ENCODE peak calls at places on chromosome 12, in four cellular contexts. A, D, N and R are unnamed samples.
A peak's percentile ranks its signal among the peaks of the same experiment; 100 is the strongest.

GRCh38 chr12:23949212-23950010 is at the start of gene SOX5:
- DNase-seq in A (no peak), N (peak; percentile 27), D (no peak), R (no peak)

GRCh38 chr12:95074766-95075165 is 1.3 kb upstream of the NR2C1 start:
- DNase-seq in A (no peak), N (no peak), D (no peak), R (no peak)

GRCh38 chr12:42564540-42564939 is 25.0 kb downstream of the PRICKLE1 start:
- DNase-seq in A (no peak), D (no peak), N (no peak), R (no peak)

GRCh38 chr12:47975036-47975620 is 11.7 kb downstream of the TMEM106C start:
- DNase-seq in N (no peak), A (no peak), D (no peak), R (no peak)

GRCh38 chr12:112126000-112126431 is 656 bp downstream of the TRAFD1 start:
- DNase-seq in N (no peak), D (no peak), A (no peak), R (no peak)

GRCh38 chr12:25459541-25459951 is 93.5 kb downstream of the LMNTD1 start:
- DNase-seq in D (no peak), N (no peak), A (peak; percentile 5), R (no peak)

GRCh38 chr12:18454330-18454729 is 193.0 kb downstream of the PIK3C2G start:
- DNase-seq in D (no peak), N (no peak), A (no peak), R (peak; percentile 52)

GRCh38 chr12:97396989-97397388 is 65.6 kb upstream of the RMST start:
- DNase-seq in D (no peak), A (no peak), N (no peak), R (peak; percentile 55)

GRCh38 chr12:752673-753400 is 458 bp downstream of the WNK1 start:
- DNase-seq in A (no peak), D (no peak), N (peak; percentile 67), R (no peak)

GRCh38 chr12:108447168-108447840 is 67.8 kb upstream of the FICD start:
- DNase-seq in D (no peak), N (no peak), A (no peak), R (no peak)

GRCh38 chr12:16606201-16606849 is 363 bp upstream of the LMO3 start:
- DNase-seq in A (no peak), D (no peak), N (peak; percentile 42), R (no peak)

GRCh38 chr12:96907681-96908163 is 665 bp downstream of the NEDD1 start:
- DNase-seq in N (peak; percentile 14), D (no peak), A (no peak), R (no peak)

GRCh38 chr12:82216475-82216874 is 141.7 kb downstream of the CCDC59 start:
- DNase-seq in D (no peak), N (no peak), A (no peak), R (no peak)

GRCh38 chr12:14239935-14240872 is 125.3 kb upstream of the ATF7IP start:
- DNase-seq in N (peak; percentile 28), D (no peak), A (peak; percentile 75), R (no peak)

GRCh38 chr12:31959701-31960391 is 631 bp downstream of the RESF1 start:
- DNase-seq in N (peak; percentile 63), D (no peak), A (peak; percentile 48), R (no peak)

GRCh38 chr12:28114488-28114887 is 75.8 kb upstream of the CCDC91 start:
- DNase-seq in N (no peak), D (no peak), A (no peak), R (no peak)

GRCh38 chr12:64672925-64673409 is 62.7 kb downstream of the RASSF3 start:
- DNase-seq in D (peak; percentile 56), N (peak; percentile 79), A (no peak), R (no peak)

GRCh38 chr12:94263011-94263786 is 114.8 kb downstream of the PLXNC1 start:
- DNase-seq in D (no peak), N (no peak), A (peak; percentile 76), R (no peak)

GRCh38 chr12:75556306-75556899 is 45.0 kb upstream of the KRR1 start:
- DNase-seq in N (no peak), D (no peak), A (no peak), R (no peak)

GRCh38 chr12:131397493-131398181 is 313.3 kb upstream of the SFSWAP start:
- DNase-seq in D (no peak), A (no peak), N (no peak), R (no peak)

GRCh38 chr12:46303039-46303666 is 34.3 kb upstream of the SLC38A1 start:
- DNase-seq in N (peak; percentile 62), D (peak; percentile 18), A (peak; percentile 2), R (peak; percentile 47)

GRCh38 chr12:11482955-11483354 is 87.6 kb upstream of the PRB2 start:
- DNase-seq in D (no peak), N (no peak), A (no peak), R (no peak)

GRCh38 chr12:11773889-11774677 is 124.6 kb downstream of the ETV6 start:
- DNase-seq in A (no peak), D (no peak), N (no peak), R (no peak)

GRCh38 chr12:19572920-19573558 is 133.7 kb downstream of the AEBP2 start:
- DNase-seq in D (peak; percentile 32), N (no peak), A (no peak), R (peak; percentile 73)

GRCh38 chr12:90963946-90964345 is 9.0 kb upstream of the CCER1 start:
- DNase-seq in N (no peak), A (no peak), D (no peak), R (no peak)
- H3K4me3 ChIP-seq in N (no peak overlapping the region), A (no peak overlapping the region), D (no peak overlapping the region), R (no peak overlapping the region)

DNA sequence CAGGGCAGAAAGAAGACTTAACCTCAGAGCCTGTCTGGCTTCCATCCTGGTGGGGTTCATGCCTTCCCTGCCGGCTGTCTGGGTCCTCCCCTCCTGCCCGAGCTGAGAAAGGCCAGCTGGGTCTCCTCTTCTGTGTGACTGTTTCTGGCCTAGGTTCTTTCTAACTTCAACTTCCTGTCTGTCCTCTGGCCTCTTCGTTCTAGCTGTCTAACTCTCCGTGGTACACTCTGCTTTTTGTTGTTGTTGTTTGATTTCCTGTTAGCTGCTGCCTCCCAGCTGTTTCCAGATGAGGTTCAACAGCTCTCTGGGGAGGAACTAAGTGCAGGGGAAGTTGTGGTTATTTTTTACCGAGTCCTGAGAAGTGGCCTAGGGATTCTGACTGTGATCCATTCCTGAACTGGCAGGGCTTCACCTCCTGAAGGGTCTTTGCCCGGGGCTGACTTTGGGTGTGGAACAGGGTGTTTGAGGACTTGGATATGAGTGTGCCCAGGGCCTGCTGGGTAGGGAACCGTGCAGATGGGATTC is 3.2 kb downstream of the MLXIP start:
- DNase-seq in N (peak; percentile 38), A (peak; percentile 58), D (no peak), R (no peak)
- H3K4me3 ChIP-seq in N (no peak overlapping the region), A (peak overlapping the region; percentile 69), D (no peak overlapping the region), R (no peak overlapping the region)

GRCh38 chr12:120469450-120470149 is at the start of gene SRSF9:
- DNase-seq in A (peak; percentile 80), D (peak; percentile 95), N (peak; percentile 96), R (peak; percentile 94)

GRCh38 chr12:120475643-120476042 is 6.1 kb upstream of the SRSF9 start:
- DNase-seq in N (no peak), D (no peak), A (no peak), R (no peak)

GRCh38 chr12:120472521-120472920 is 3.0 kb upstream of the SRSF9 start:
- DNase-seq in D (no peak), N (no peak), A (no peak), R (no peak)

GRCh38 chr12:120470150-120470817 is 736 bp upstream of the SRSF9 start:
- DNase-seq in A (no peak), N (no peak), D (no peak), R (no peak)

GRCh38 chr12:120474092-120474960 is 4.8 kb upstream of the SRSF9 start:
- DNase-seq in N (peak; percentile 48), A (no peak), D (peak; percentile 80), R (no peak)
- H3K4me3 ChIP-seq in N (no peak overlapping the region), A (no peak overlapping the region), D (peak overlapping the region; percentile 23), R (no peak overlapping the region)

DNA sequence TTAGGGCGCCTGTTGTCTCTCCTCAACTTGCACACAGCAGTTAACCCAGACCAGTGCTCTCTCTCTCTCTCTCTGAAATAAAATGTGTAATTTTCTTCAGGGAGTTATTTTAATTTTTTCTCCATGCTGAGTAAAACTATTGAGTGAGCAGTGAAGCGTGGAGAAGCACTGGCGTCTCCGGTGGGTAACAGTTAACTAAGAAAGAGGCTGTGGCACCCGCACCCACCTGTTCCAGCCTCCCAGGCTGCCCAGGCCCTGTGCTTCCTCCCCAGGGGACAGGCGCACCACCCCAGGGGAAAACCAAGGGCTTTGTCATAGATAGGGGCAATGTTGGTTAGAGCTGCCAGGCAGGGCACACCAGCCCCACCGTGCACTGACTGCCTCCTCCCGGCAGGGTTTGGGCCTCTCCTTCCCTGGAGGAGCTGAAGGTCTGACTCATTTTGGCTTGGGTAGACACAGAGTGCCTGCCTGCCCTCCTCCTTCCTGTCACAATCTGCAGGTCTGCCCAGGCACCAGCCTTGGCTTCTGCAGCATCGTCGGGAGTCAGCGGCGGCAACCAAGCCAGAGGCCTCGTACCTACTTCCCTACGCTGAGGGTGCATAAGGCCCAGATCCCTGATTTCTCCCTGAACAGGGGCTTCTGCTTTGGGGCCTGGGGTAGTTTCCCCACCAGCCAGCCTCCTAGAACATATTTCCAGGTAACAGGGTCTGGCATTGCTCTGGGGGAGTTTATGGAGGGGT is 3.9 kb downstream of the HOXC5 start:
- DNase-seq in N (no peak), A (no peak), D (no peak), R (no peak)
- H3K4me3 ChIP-seq in N (no peak overlapping the region), A (no peak overlapping the region), D (no peak overlapping the region), R (no peak overlapping the region)

DNA sequence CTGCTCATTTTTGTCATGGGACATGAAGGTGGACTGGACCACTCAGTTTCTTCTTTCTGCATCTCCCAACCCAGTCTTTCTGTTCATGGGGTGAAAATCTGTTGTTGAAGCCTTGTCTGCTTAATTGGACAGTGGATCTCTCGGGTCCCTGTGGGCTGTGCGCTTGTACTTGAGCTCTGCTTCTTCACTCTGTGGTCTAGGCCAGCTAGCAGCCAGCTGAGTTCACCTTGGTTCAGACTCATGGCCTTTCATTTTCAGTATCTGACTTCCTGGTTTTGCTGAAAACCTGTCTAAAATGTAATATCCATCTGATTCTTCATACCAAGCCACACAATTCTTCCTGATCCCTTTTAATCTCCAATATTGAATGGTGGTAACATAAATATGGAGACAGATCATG is 117.2 kb downstream of the LRRK2 start:
- DNase-seq in N (no peak), A (no peak), D (no peak), R (no peak)
- H3K4me3 ChIP-seq in N (no peak overlapping the region), A (no peak overlapping the region), D (no peak overlapping the region), R (no peak overlapping the region)

GRCh38 chr12:27024291-27024690 is 1.9 kb downstream of the MED21 start:
- DNase-seq in D (no peak), N (no peak), A (no peak), R (no peak)
- H3K4me3 ChIP-seq in D (no peak overlapping the region), N (no peak overlapping the region), A (peak overlapping the region; percentile 91), R (no peak overlapping the region)

GRCh38 chr12:4719821-4720636 is at the start of gene GALNT8:
- DNase-seq in N (no peak), A (no peak), D (no peak), R (no peak)
- H3K4me3 ChIP-seq in N (no peak within 1 kb of the TSS), A (no peak within 1 kb of the TSS), D (no peak within 1 kb of the TSS), R (no peak within 1 kb of the TSS)